ENCODE peak calls at places on chromosomes 11 and 22, in eight cellular contexts. One of them, this sample, is unnamed.

GRCh38 chr11:7637447-7638157 is 35.7 kb downstream of the CYB5R2 start:
- DNase-seq in RWPE1: peak
- DNase-seq in fibroblast of the aortic adventitia: peak
- DNase-seq in Peyer's patch: no peak
- DNase-seq in GM06990: no peak
- DNase-seq in kidney: no peak
- DNase-seq in right atrium auricular region: peak
- DNase-seq in astrocyte: peak
- DNase-seq in this sample: no peak

GRCh38 chr11:118996926-118997626 is 862 bp upstream of the CENATAC start:
- DNase-seq in RWPE1: no peak
- DNase-seq in fibroblast of the aortic adventitia: peak
- DNase-seq in Peyer's patch: no peak
- DNase-seq in GM06990: peak
- DNase-seq in kidney: no peak
- DNase-seq in right atrium auricular region: no peak
- DNase-seq in astrocyte: no peak
- DNase-seq in this sample: no peak

GRCh38 chr22:30326704-30327362 is at the start of gene TBC1D10A:
- DNase-seq in RWPE1: peak
- DNase-seq in fibroblast of the aortic adventitia: peak
- DNase-seq in Peyer's patch: peak
- DNase-seq in GM06990: peak
- DNase-seq in kidney: peak
- DNase-seq in right atrium auricular region: peak
- DNase-seq in astrocyte: peak
- DNase-seq in this sample: peak

GRCh38 chr22:49448546-49448945 is 379.1 kb downstream of the BRD1 start:
- DNase-seq in RWPE1: no peak
- DNase-seq in fibroblast of the aortic adventitia: no peak
- DNase-seq in Peyer's patch: no peak
- DNase-seq in GM06990: no peak
- DNase-seq in kidney: no peak
- DNase-seq in right atrium auricular region: no peak
- DNase-seq in astrocyte: no peak
- DNase-seq in this sample: no peak

GRCh38 chr22:46262449-46263207 is 515 bp downstream of the PKDREJ start:
- DNase-seq in RWPE1: no peak
- DNase-seq in fibroblast of the aortic adventitia: peak
- DNase-seq in Peyer's patch: peak
- DNase-seq in GM06990: no peak
- DNase-seq in kidney: peak
- DNase-seq in right atrium auricular region: peak
- DNase-seq in astrocyte: peak
- DNase-seq in this sample: peak

GRCh38 chr22:49497266-49497665 is 330.4 kb downstream of the BRD1 start:
- DNase-seq in RWPE1: no peak
- DNase-seq in fibroblast of the aortic adventitia: no peak
- DNase-seq in Peyer's patch: no peak
- DNase-seq in GM06990: no peak
- DNase-seq in kidney: no peak
- DNase-seq in right atrium auricular region: no peak
- DNase-seq in astrocyte: no peak
- DNase-seq in this sample: no peak

GRCh38 chr11:16239130-16240105 is 116.9 kb downstream of the SOX6 start:
- DNase-seq in RWPE1: no peak
- DNase-seq in fibroblast of the aortic adventitia: no peak
- DNase-seq in Peyer's patch: no peak
- DNase-seq in GM06990: no peak
- DNase-seq in kidney: no peak
- DNase-seq in right atrium auricular region: no peak
- DNase-seq in astrocyte: no peak
- DNase-seq in this sample: no peak

GRCh38 chr11:119888119-119888518 is 159.1 kb upstream of the NECTIN1 start:
- DNase-seq in RWPE1: no peak
- DNase-seq in fibroblast of the aortic adventitia: no peak
- DNase-seq in Peyer's patch: peak
- DNase-seq in GM06990: no peak
- DNase-seq in kidney: no peak
- DNase-seq in right atrium auricular region: no peak
- DNase-seq in astrocyte: no peak
- DNase-seq in this sample: no peak

GRCh38 chr11:86152006-86152862 is 83.3 kb upstream of the PICALM start:
- DNase-seq in RWPE1: no peak
- DNase-seq in fibroblast of the aortic adventitia: peak
- DNase-seq in Peyer's patch: no peak
- DNase-seq in GM06990: no peak
- DNase-seq in kidney: no peak
- DNase-seq in right atrium auricular region: no peak
- DNase-seq in astrocyte: peak
- DNase-seq in this sample: no peak

GRCh38 chr11:108370990-108371389 is 96.3 kb downstream of the C11orf65 start:
- DNase-seq in RWPE1: no peak
- DNase-seq in fibroblast of the aortic adventitia: no peak
- DNase-seq in Peyer's patch: no peak
- DNase-seq in GM06990: no peak
- DNase-seq in kidney: no peak
- DNase-seq in right atrium auricular region: no peak
- DNase-seq in astrocyte: no peak
- DNase-seq in this sample: no peak

GRCh38 chr22:29751669-29752068 is 15.1 kb downstream of the ZMAT5 start:
- DNase-seq in RWPE1: no peak
- DNase-seq in fibroblast of the aortic adventitia: no peak
- DNase-seq in Peyer's patch: no peak
- DNase-seq in GM06990: no peak
- DNase-seq in kidney: no peak
- DNase-seq in right atrium auricular region: no peak
- DNase-seq in astrocyte: no peak
- DNase-seq in this sample: no peak

GRCh38 chr11:116513894-116514293 is 258.9 kb downstream of the BUD13 start:
- DNase-seq in RWPE1: no peak
- DNase-seq in fibroblast of the aortic adventitia: peak
- DNase-seq in Peyer's patch: peak
- DNase-seq in GM06990: no peak
- DNase-seq in kidney: no peak
- DNase-seq in right atrium auricular region: no peak
- DNase-seq in astrocyte: peak
- DNase-seq in this sample: peak

GRCh38 chr11:64638017-64638664 is 47.1 kb downstream of the SLC22A12 start:
- DNase-seq in RWPE1: no peak
- DNase-seq in fibroblast of the aortic adventitia: no peak
- DNase-seq in Peyer's patch: no peak
- DNase-seq in GM06990: no peak
- DNase-seq in kidney: no peak
- DNase-seq in right atrium auricular region: no peak
- DNase-seq in astrocyte: no peak
- DNase-seq in this sample: peak

GRCh38 chr11:8683115-8683807 is 669 bp downstream of the RPL27A start:
- DNase-seq in RWPE1: no peak
- DNase-seq in fibroblast of the aortic adventitia: peak
- DNase-seq in Peyer's patch: no peak
- DNase-seq in GM06990: no peak
- DNase-seq in kidney: no peak
- DNase-seq in right atrium auricular region: peak
- DNase-seq in astrocyte: peak
- DNase-seq in this sample: no peak

GRCh38 chr11:4495986-4496385 is 13.5 kb downstream of the OR52K1 start:
- DNase-seq in RWPE1: no peak
- DNase-seq in fibroblast of the aortic adventitia: no peak
- DNase-seq in Peyer's patch: no peak
- DNase-seq in GM06990: no peak
- DNase-seq in kidney: no peak
- DNase-seq in right atrium auricular region: no peak
- DNase-seq in astrocyte: no peak
- DNase-seq in this sample: no peak

GRCh38 chr11:73249858-73250773 is 22.0 kb upstream of the P2RY6 start:
- DNase-seq in RWPE1: no peak
- DNase-seq in fibroblast of the aortic adventitia: no peak
- DNase-seq in Peyer's patch: no peak
- DNase-seq in GM06990: no peak
- DNase-seq in kidney: no peak
- DNase-seq in right atrium auricular region: no peak
- DNase-seq in astrocyte: no peak
- DNase-seq in this sample: no peak

GRCh38 chr22:17095538-17095937 is 10.7 kb downstream of the IL17RA start:
- DNase-seq in RWPE1: no peak
- DNase-seq in fibroblast of the aortic adventitia: peak
- DNase-seq in Peyer's patch: peak
- DNase-seq in GM06990: no peak
- DNase-seq in kidney: no peak
- DNase-seq in right atrium auricular region: no peak
- DNase-seq in astrocyte: no peak
- DNase-seq in this sample: no peak

GRCh38 chr22:37195921-37196320 is 7.9 kb upstream of the C1QTNF6 start:
- DNase-seq in RWPE1: no peak
- DNase-seq in fibroblast of the aortic adventitia: peak
- DNase-seq in Peyer's patch: peak
- DNase-seq in GM06990: no peak
- DNase-seq in kidney: peak
- DNase-seq in right atrium auricular region: no peak
- DNase-seq in astrocyte: no peak
- DNase-seq in this sample: no peak

GRCh38 chr22:48952256-48953102 is 875.2 kb downstream of the BRD1 start:
- DNase-seq in RWPE1: no peak
- DNase-seq in fibroblast of the aortic adventitia: no peak
- DNase-seq in Peyer's patch: no peak
- DNase-seq in GM06990: no peak
- DNase-seq in kidney: no peak
- DNase-seq in right atrium auricular region: peak
- DNase-seq in astrocyte: no peak
- DNase-seq in this sample: no peak

GRCh38 chr11:78192911-78193341 is 4.2 kb downstream of the USP35 start:
- DNase-seq in RWPE1: no peak
- DNase-seq in fibroblast of the aortic adventitia: peak
- DNase-seq in Peyer's patch: no peak
- DNase-seq in GM06990: no peak
- DNase-seq in kidney: no peak
- DNase-seq in right atrium auricular region: no peak
- DNase-seq in astrocyte: no peak
- DNase-seq in this sample: no peak

GRCh38 chr22:36234919-36235318 is 4.4 kb downstream of the APOL2 start:
- DNase-seq in RWPE1: no peak
- DNase-seq in fibroblast of the aortic adventitia: peak
- DNase-seq in Peyer's patch: no peak
- DNase-seq in GM06990: no peak
- DNase-seq in kidney: no peak
- DNase-seq in right atrium auricular region: no peak
- DNase-seq in astrocyte: no peak
- DNase-seq in this sample: no peak

GRCh38 chr22:31229402-31230140 is 17.5 kb downstream of the LIMK2 start:
- DNase-seq in RWPE1: no peak
- DNase-seq in fibroblast of the aortic adventitia: peak
- DNase-seq in Peyer's patch: no peak
- DNase-seq in GM06990: no peak
- DNase-seq in kidney: no peak
- DNase-seq in right atrium auricular region: peak
- DNase-seq in astrocyte: peak
- DNase-seq in this sample: no peak

GRCh38 chr11:86497836-86498235 is 123.1 kb downstream of the CCDC81 start:
- DNase-seq in RWPE1: no peak
- DNase-seq in fibroblast of the aortic adventitia: no peak
- DNase-seq in Peyer's patch: no peak
- DNase-seq in GM06990: no peak
- DNase-seq in kidney: no peak
- DNase-seq in right atrium auricular region: no peak
- DNase-seq in astrocyte: no peak
- DNase-seq in this sample: no peak

GRCh38 chr11:18013790-18014507 is 1.1 kb upstream of the SERGEF start:
- DNase-seq in RWPE1: no peak
- DNase-seq in fibroblast of the aortic adventitia: peak
- DNase-seq in Peyer's patch: no peak
- DNase-seq in GM06990: no peak
- DNase-seq in kidney: peak
- DNase-seq in right atrium auricular region: no peak
- DNase-seq in astrocyte: no peak
- DNase-seq in this sample: peak
- TF ChIP-seq CTCF in RWPE1: no peak
- TF ChIP-seq CTCF in fibroblast of the aortic adventitia: no peak
- TF ChIP-seq CTCF in Peyer's patch: no peak
- TF ChIP-seq CTCF in GM06990: no peak
- TF ChIP-seq CTCF in kidney: no peak
- TF ChIP-seq CTCF in right atrium auricular region: no peak
- TF ChIP-seq CTCF in astrocyte: no peak
- TF ChIP-seq CTCF in this sample: no peak

GRCh38 chr11:69721061-69721460 is 17.2 kb upstream of the FGF19 start:
- DNase-seq in RWPE1: no peak
- DNase-seq in fibroblast of the aortic adventitia: no peak
- DNase-seq in Peyer's patch: no peak
- DNase-seq in GM06990: no peak
- DNase-seq in kidney: no peak
- DNase-seq in right atrium auricular region: no peak
- DNase-seq in astrocyte: no peak
- DNase-seq in this sample: no peak

GRCh38 chr11:69718912-69719311 is 15.1 kb upstream of the FGF19 start:
- DNase-seq in RWPE1: no peak
- DNase-seq in fibroblast of the aortic adventitia: no peak
- DNase-seq in Peyer's patch: no peak
- DNase-seq in GM06990: no peak
- DNase-seq in kidney: no peak
- DNase-seq in right atrium auricular region: no peak
- DNase-seq in astrocyte: no peak
- DNase-seq in this sample: no peak

GRCh38 chr11:69718147-69718546 is 14.3 kb upstream of the FGF19 start:
- DNase-seq in RWPE1: peak
- DNase-seq in fibroblast of the aortic adventitia: no peak
- DNase-seq in Peyer's patch: no peak
- DNase-seq in GM06990: peak
- DNase-seq in kidney: no peak
- DNase-seq in right atrium auricular region: no peak
- DNase-seq in astrocyte: no peak
- DNase-seq in this sample: peak

GRCh38 chr11:69726019-69726418 is 22.2 kb upstream of the FGF19 start:
- DNase-seq in RWPE1: no peak
- DNase-seq in fibroblast of the aortic adventitia: no peak
- DNase-seq in Peyer's patch: no peak
- DNase-seq in GM06990: no peak
- DNase-seq in kidney: no peak
- DNase-seq in right atrium auricular region: no peak
- DNase-seq in astrocyte: no peak
- DNase-seq in this sample: no peak

GRCh38 chr11:69721745-69722144 is 17.9 kb upstream of the FGF19 start:
- DNase-seq in RWPE1: peak
- DNase-seq in fibroblast of the aortic adventitia: no peak
- DNase-seq in Peyer's patch: no peak
- DNase-seq in GM06990: no peak
- DNase-seq in kidney: no peak
- DNase-seq in right atrium auricular region: no peak
- DNase-seq in astrocyte: no peak
- DNase-seq in this sample: no peak
- TF ChIP-seq CTCF in RWPE1: no peak
- TF ChIP-seq CTCF in fibroblast of the aortic adventitia: peak
- TF ChIP-seq CTCF in Peyer's patch: peak
- TF ChIP-seq CTCF in GM06990: peak
- TF ChIP-seq CTCF in kidney: peak
- TF ChIP-seq CTCF in right atrium auricular region: no peak
- TF ChIP-seq CTCF in astrocyte: no peak
- TF ChIP-seq CTCF in this sample: no peak

GRCh38 chr11:61509058-61510029 is 795 bp downstream of the LRRC10B start:
- DNase-seq in RWPE1: peak
- DNase-seq in fibroblast of the aortic adventitia: peak
- DNase-seq in Peyer's patch: peak
- DNase-seq in GM06990: peak
- DNase-seq in kidney: peak
- DNase-seq in right atrium auricular region: no peak
- DNase-seq in astrocyte: peak
- DNase-seq in this sample: peak
- TF ChIP-seq CTCF in RWPE1: peak
- TF ChIP-seq CTCF in fibroblast of the aortic adventitia: peak
- TF ChIP-seq CTCF in Peyer's patch: peak
- TF ChIP-seq CTCF in GM06990: peak
- TF ChIP-seq CTCF in kidney: peak
- TF ChIP-seq CTCF in right atrium auricular region: peak
- TF ChIP-seq CTCF in astrocyte: no peak
- TF ChIP-seq CTCF in this sample: peak

GRCh38 chr11:69892237-69892985 is 73.2 kb upstream of the FGF3 start:
- DNase-seq in RWPE1: no peak
- DNase-seq in fibroblast of the aortic adventitia: no peak
- DNase-seq in Peyer's patch: no peak
- DNase-seq in GM06990: no peak
- DNase-seq in kidney: peak
- DNase-seq in right atrium auricular region: no peak
- DNase-seq in astrocyte: no peak
- DNase-seq in this sample: no peak
- TF ChIP-seq CTCF in RWPE1: no peak
- TF ChIP-seq CTCF in fibroblast of the aortic adventitia: no peak
- TF ChIP-seq CTCF in Peyer's patch: no peak
- TF ChIP-seq CTCF in GM06990: no peak
- TF ChIP-seq CTCF in kidney: no peak
- TF ChIP-seq CTCF in right atrium auricular region: no peak
- TF ChIP-seq CTCF in astrocyte: peak
- TF ChIP-seq CTCF in this sample: peak

This sample was measured in neural crest cell.